ENCODE peak calls at places on chromosomes 2 and 18, in four cellular contexts. R is GM12878, A is HepG2, V is SK-N-SH. M is an unnamed sample.

GRCh38 chr2:119857742-119858141 is 98.0 kb downstream of the PTPN4 start:
- DNase-seq in R (no peak), A (no peak), V (no peak), M (no peak)

GRCh38 chr2:172434821-172435607 is 7.6 kb downstream of the ITGA6 start:
- DNase-seq in R (no peak), A (no peak), V (no peak), M (no peak)

GRCh38 chr2:42196403-42197267 is 27.5 kb downstream of the EML4 start:
- DNase-seq in R (peak), A (peak), V (peak), M (peak)

GRCh38 chr2:207470700-207471070 is 59.1 kb upstream of the CREB1 start:
- DNase-seq in R (no peak), A (no peak), V (no peak), M (no peak)

GRCh38 chr18:79392226-79392625 is 3.5 kb upstream of the NFATC1 start:
- DNase-seq in R (no peak), A (no peak), V (no peak), M (no peak)

GRCh38 chr2:24049485-24050021 is at the start of gene FKBP1B:
- DNase-seq in R (no peak), A (peak), V (peak), M (peak)

GRCh38 chr18:3246636-3247242 is 862 bp upstream of the MYL12A start:
- DNase-seq in R (no peak), A (no peak), V (no peak), M (no peak)

GRCh38 chr2:119006441-119006840 is 64.4 kb downstream of the MARCO start:
- DNase-seq in R (no peak), A (no peak), V (no peak), M (no peak)

GRCh38 chr2:226660524-226660923 is 139.1 kb downstream of the IRS1 start:
- DNase-seq in R (no peak), A (no peak), V (no peak), M (no peak)

GRCh38 chr2:43877782-43878464 is 39.2 kb downstream of the ABCG8 start:
- DNase-seq in R (peak), A (peak), V (peak), M (peak)

GRCh38 chr2:112149866-112150435 is 11.8 kb downstream of the FBLN7 start:
- DNase-seq in R (no peak), A (no peak), V (no peak), M (no peak)

GRCh38 chr18:41643427-41643826 is 311.6 kb upstream of the PIK3C3 start:
- DNase-seq in R (no peak), A (no peak), V (no peak), M (no peak)

GRCh38 chr18:12092398-12093229 is 1.0 kb upstream of the ANKRD62 start:
- DNase-seq in R (peak), A (peak), V (peak), M (peak)

GRCh38 chr18:34495434-34495833 is 214.7 kb upstream of the DTNA start:
- DNase-seq in R (no peak), A (no peak), V (no peak), M (no peak)

GRCh38 chr18:34492652-34493051 is 217.4 kb upstream of the DTNA start:
- DNase-seq in R (no peak), A (peak), V (peak), M (no peak)

GRCh38 chr18:34494359-34494696 is 215.8 kb upstream of the DTNA start:
- DNase-seq in R (no peak), A (peak), V (no peak), M (no peak)

GRCh38 chr18:34493099-34493544 is 217.0 kb upstream of the DTNA start:
- DNase-seq in R (no peak), A (peak), V (peak), M (no peak)

GRCh38 chr18:34493566-34494358 is 216.3 kb upstream of the DTNA start:
- DNase-seq in R (no peak), A (peak), V (peak), M (no peak)
- TF ChIP-seq PBX3 in R (no peak), A (no peak), V (no peak), M (no peak)

GRCh38 chr2:20423847-20424246 is 23.0 kb upstream of the RHOB start:
- DNase-seq in R (no peak), A (no peak), V (no peak), M (no peak)

GRCh38 chr2:20425884-20426283 is 21.0 kb upstream of the RHOB start:
- DNase-seq in R (no peak), A (no peak), V (no peak), M (no peak)

GRCh38 chr2:20425371-20425881 is 21.4 kb upstream of the RHOB start:
- DNase-seq in R (no peak), A (no peak), V (peak), M (no peak)

GRCh38 chr2:20423376-20423775 is 23.5 kb upstream of the RHOB start:
- DNase-seq in R (no peak), A (no peak), V (no peak), M (no peak)

DNA sequence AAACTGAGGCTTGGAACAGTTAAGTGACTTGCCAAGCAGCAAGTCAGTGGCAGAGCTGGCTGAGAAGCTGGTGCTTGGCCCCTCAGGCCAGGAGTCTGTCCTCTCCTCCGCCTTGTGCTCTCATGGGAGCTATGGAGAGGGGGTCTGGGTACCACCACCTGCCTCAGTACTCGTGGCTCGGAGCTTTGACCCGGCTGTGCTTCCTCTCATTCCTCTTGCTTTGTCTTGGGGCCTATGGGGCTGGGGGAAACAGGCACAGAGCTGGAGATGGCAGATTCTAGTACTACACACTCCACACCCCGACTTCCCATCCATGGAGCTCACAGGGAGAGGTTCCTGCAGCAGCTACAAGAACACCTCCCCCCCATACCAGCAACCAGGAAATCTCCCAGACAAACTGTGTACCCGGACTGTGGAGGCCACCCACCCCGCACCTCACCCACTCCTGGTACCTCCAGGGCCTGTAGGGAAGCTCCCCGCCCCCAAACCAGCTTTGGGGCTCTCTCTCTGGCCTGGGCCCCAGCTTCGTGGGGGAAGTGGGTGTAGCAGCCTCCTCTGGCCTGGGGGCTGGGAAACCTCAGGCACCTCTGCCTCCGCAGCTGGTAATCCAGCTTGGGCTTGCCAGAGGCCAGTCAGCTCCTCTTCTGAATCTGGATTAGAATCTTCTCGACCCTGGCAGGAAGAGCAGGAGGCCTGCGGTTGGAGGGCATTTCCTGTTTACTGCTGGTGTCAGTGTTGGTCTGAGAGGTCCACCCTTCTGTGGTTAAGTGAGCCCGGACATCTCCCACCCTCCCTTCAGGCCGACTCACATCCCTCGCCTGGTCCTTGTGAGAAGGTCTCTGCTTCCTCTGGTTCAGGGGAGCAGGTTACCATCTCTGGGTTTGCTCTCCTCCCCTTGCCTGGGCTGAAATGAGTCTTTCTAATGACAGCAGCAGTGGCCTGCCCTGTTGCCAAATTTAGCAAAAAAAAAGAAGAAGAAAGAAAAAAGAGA is 22.3 kb upstream of the RHOB start:
- DNase-seq in R (peak), A (no peak), V (peak), M (no peak)
- TF ChIP-seq PBX3 in R (no peak), A (no peak), V (peak), M (no peak)

GRCh38 chr18:51342815-51343214 is 145.3 kb upstream of the MEX3C start:
- DNase-seq in R (no peak), A (peak), V (no peak), M (peak)
- TF ChIP-seq PBX3 in R (no peak), A (no peak), V (no peak), M (no peak)

GRCh38 chr18:28147674-28148171 is 29.2 kb downstream of the CDH2 start:
- DNase-seq in R (no peak), A (peak), V (no peak), M (peak)

GRCh38 chr18:28138816-28139215 is 38.1 kb downstream of the CDH2 start:
- DNase-seq in R (no peak), A (no peak), V (no peak), M (no peak)

DNA sequence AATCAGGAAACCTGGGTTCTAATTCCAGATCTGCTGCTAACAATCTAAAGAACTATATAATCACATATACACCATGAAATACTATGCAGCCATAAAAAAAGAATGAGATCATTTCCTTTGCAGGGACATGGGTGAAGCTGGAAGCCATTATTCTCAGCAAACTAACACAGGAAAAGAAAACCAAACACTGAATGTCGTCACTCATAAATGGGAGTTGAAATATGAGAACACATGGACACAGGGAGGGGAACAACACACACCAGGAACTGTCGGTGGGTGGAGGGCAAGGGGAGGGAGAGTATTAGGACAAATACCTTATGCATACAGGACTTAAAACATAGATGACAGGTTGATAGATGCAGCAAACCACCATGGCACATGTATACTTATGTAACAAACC is 33.2 kb downstream of the CDH2 start:
- DNase-seq in R (no peak), A (peak), V (no peak), M (no peak)
- TF ChIP-seq PBX3 in R (no peak), A (no peak), V (no peak), M (no peak)